ENCODE peak calls at places on chromosomes 2 and 18, in four cellular contexts. N is left cardiac atrium; X is CD4-positive, alpha-beta T cell; L is stomach. O is an unnamed sample.

GRCh38 chr2:172252154-172252553 is 149.5 kb upstream of the DLX2 start:
- DNase-seq in N (peak), X (no peak), L (no peak), O (no peak)

GRCh38 chr18:58609536-58609993 is 19.3 kb downstream of the ALPK2 start:
- DNase-seq in N (no peak), X (no peak), L (no peak), O (no peak)

GRCh38 chr2:230327418-230328154 is 593 bp downstream of the SP140L start:
- DNase-seq in N (no peak), X (no peak), L (no peak), O (no peak)

GRCh38 chr2:71995067-71995665 is 152.5 kb downstream of the CYP26B1 start:
- DNase-seq in N (no peak), X (no peak), L (no peak), O (no peak)

GRCh38 chr2:3644246-3644525 is 13.8 kb upstream of the ALLC start:
- DNase-seq in N (no peak), X (no peak), L (no peak), O (no peak)

GRCh38 chr2:223626713-223627112 is 24.6 kb upstream of the SCG2 start:
- DNase-seq in N (no peak), X (no peak), L (no peak), O (no peak)

GRCh38 chr2:28647682-28648081 is 103.9 kb upstream of the PPP1CB start:
- DNase-seq in N (no peak), X (no peak), L (no peak), O (no peak)

GRCh38 chr18:33746261-33746660 is 168.2 kb downstream of the ASXL3 start:
- DNase-seq in N (no peak), X (no peak), L (no peak), O (no peak)

GRCh38 chr2:120005834-120006521 is 6.9 kb upstream of the EPB41L5 start:
- DNase-seq in N (no peak), X (no peak), L (no peak), O (no peak)

GRCh38 chr2:99643824-99644787 is 154.3 kb upstream of the REV1 start:
- DNase-seq in N (no peak), X (no peak), L (no peak), O (no peak)

GRCh38 chr18:13680612-13681011 is 45.7 kb downstream of the FAM210A start:
- DNase-seq in N (peak), X (no peak), L (no peak), O (no peak)

GRCh38 chr18:76405761-76406356 is 89.2 kb downstream of the ZNF516 start:
- DNase-seq in N (peak), X (peak), L (peak), O (no peak)

GRCh38 chr2:135164431-135164830 is 112.3 kb downstream of the RAB3GAP1 start:
- DNase-seq in N (no peak), X (no peak), L (no peak), O (no peak)

GRCh38 chr2:230712443-230713330 is at the start of gene CAB39:
- DNase-seq in N (peak), X (peak), L (peak), O (peak)

GRCh38 chr2:126934803-126935202 is 36.1 kb downstream of the TEX51 start:
- DNase-seq in N (no peak), X (no peak), L (no peak), O (no peak)

GRCh38 chr2:68135448-68136320 is 22.0 kb upstream of the PNO1 start:
- DNase-seq in N (no peak), X (no peak), L (no peak), O (no peak)

GRCh38 chr18:72674710-72675109 is 130.6 kb upstream of the CBLN2 start:
- DNase-seq in N (no peak), X (no peak), L (no peak), O (no peak)

GRCh38 chr2:176830362-176830761 is 382.2 kb upstream of the HNRNPA3 start:
- DNase-seq in N (no peak), X (no peak), L (no peak), O (no peak)

GRCh38 chr18:801137-801536 is 10.9 kb downstream of the YES1 start:
- DNase-seq in N (no peak), X (no peak), L (no peak), O (no peak)

GRCh38 chr2:43766006-43766405 is 7.8 kb upstream of the DYNC2LI1 start:
- DNase-seq in N (no peak), X (no peak), L (no peak), O (no peak)

GRCh38 chr2:79935046-79935729 is 369.4 kb downstream of the LRRTM1 start:
- DNase-seq in N (no peak), X (no peak), L (no peak), O (no peak)

GRCh38 chr2:63050186-63050915 is at the start of gene OTX1:
- DNase-seq in N (no peak), X (no peak), L (peak), O (peak)

GRCh38 chr2:191230174-191230573 is 15.0 kb upstream of the MYO1B start:
- DNase-seq in N (no peak), X (no peak), L (no peak), O (no peak)

GRCh38 chr2:99689135-99689742 is 199.4 kb upstream of the REV1 start:
- DNase-seq in N (no peak), X (no peak), L (no peak), O (no peak)

GRCh38 chr2:169131587-169132512 is 62.5 kb downstream of the DHRS9 start:
- DNase-seq in N (no peak), X (no peak), L (no peak), O (peak)

GRCh38 chr2:222301296-222301997 is 2.6 kb upstream of the PAX3 start:
- DNase-seq in N (no peak), X (no peak), L (no peak), O (no peak)

GRCh38 chr2:52976132-52976949 is 791.3 kb upstream of the CHAC2 start:
- DNase-seq in N (no peak), X (no peak), L (no peak), O (no peak)

GRCh38 chr18:12336887-12337286 is 28.8 kb downstream of the TUBB6 start:
- DNase-seq in N (no peak), X (no peak), L (no peak), O (no peak)

GRCh38 chr18:48023334-48024008 is 93.0 kb upstream of the SMAD2 start:
- DNase-seq in N (peak), X (no peak), L (peak), O (no peak)

GRCh38 chr2:239873656-239874635 is 151.2 kb downstream of the NDUFA10 start:
- DNase-seq in N (no peak), X (no peak), L (peak), O (no peak)

GRCh38 chr2:43082111-43082877 is 144.1 kb downstream of the ZFP36L2 start:
- DNase-seq in N (peak), X (no peak), L (no peak), O (no peak)

GRCh38 chr2:126049461-126049860 is 606.5 kb upstream of the GYPC start:
- DNase-seq in N (no peak), X (no peak), L (no peak), O (no peak)

GRCh38 chr2:159145745-159146359 is 140.7 kb downstream of the WDSUB1 start:
- DNase-seq in N (no peak), X (no peak), L (no peak), O (no peak)

GRCh38 chr2:111898703-111899514 is 502 bp downstream of the MERTK start:
- DNase-seq in N (peak), X (peak), L (peak), O (no peak)

GRCh38 chr2:72883356-72883962 is 3.7 kb upstream of the SPR start:
- DNase-seq in N (no peak), X (no peak), L (no peak), O (no peak)

GRCh38 chr2:97754690-97755346 is 41.4 kb downstream of the ZAP70 start:
- DNase-seq in N (no peak), X (no peak), L (no peak), O (no peak)

GRCh38 chr2:12169060-12169406 is 422.6 kb downstream of the LPIN1 start:
- DNase-seq in N (no peak), X (no peak), L (no peak), O (no peak)

GRCh38 chr18:59870623-59871130 is 29.1 kb upstream of the PMAIP1 start:
- DNase-seq in N (no peak), X (no peak), L (no peak), O (no peak)